ENCODE peak calls at places on chromosomes 2 and 18, in four cellular contexts. Z is amniotic stem cell, H is amniotic epithelial cell, J is breast epithelium. E is an unnamed sample.

GRCh38 chr2:241035818-241036396 is 37.5 kb downstream of the SNED1 start:
- DNase-seq in H (no peak), Z (no peak), J (no peak), E (no peak)

GRCh38 chr2:167212054-167212648 is 323.9 kb downstream of the XIRP2 start:
- DNase-seq in J (no peak), Z (peak), H (peak), E (peak)

GRCh38 chr18:57942090-57942489 is 101.9 kb upstream of the NEDD4L start:
- DNase-seq in J (no peak), Z (no peak), H (no peak), E (no peak)

GRCh38 chr2:9378433-9379371 is 44.6 kb downstream of the ITGB1BP1 start:
- DNase-seq in Z (peak), H (peak), J (no peak), E (no peak)

GRCh38 chr2:112147796-112148195 is 9.6 kb downstream of the FBLN7 start:
- DNase-seq in Z (no peak), H (no peak), J (no peak), E (no peak)

GRCh38 chr2:231611273-231612198 is 18.9 kb downstream of the TEX44 start:
- DNase-seq in J (no peak), H (peak), Z (peak), E (peak)

GRCh38 chr2:227388537-227389011 is 825 bp upstream of the SCYGR1 start:
- DNase-seq in H (peak), J (no peak), Z (peak), E (peak)

GRCh38 chr2:31049913-31050588 is 88.2 kb downstream of the GALNT14 start:
- DNase-seq in Z (no peak), H (no peak), J (no peak), E (no peak)

GRCh38 chr18:9835112-9835755 is 50.5 kb upstream of the TXNDC2 start:
- DNase-seq in J (no peak), H (no peak), Z (no peak), E (no peak)

GRCh38 chr2:74100254-74101216 is 47.2 kb downstream of the BOLA3 start:
- DNase-seq in H (no peak), Z (no peak), J (no peak), E (no peak)

GRCh38 chr2:189799531-189799930 is 15.3 kb downstream of the PMS1 start:
- DNase-seq in H (peak), Z (no peak), J (no peak), E (peak)

GRCh38 chr2:237434916-237435315 is 21.0 kb upstream of the COL6A3 start:
- DNase-seq in Z (no peak), H (peak), J (no peak), E (no peak)

GRCh38 chr2:119006441-119006840 is 64.4 kb downstream of the MARCO start:
- DNase-seq in Z (no peak), J (no peak), H (no peak), E (no peak)

GRCh38 chr2:188181884-188182283 is 109.8 kb upstream of the GULP1 start:
- DNase-seq in H (no peak), J (no peak), Z (no peak), E (no peak)

GRCh38 chr2:73716518-73717250 is 20.5 kb downstream of the TPRKB start:
- DNase-seq in H (peak), J (no peak), Z (no peak), E (no peak)

GRCh38 chr2:213251618-213252017 is 32.6 kb upstream of the SPAG16 start:
- DNase-seq in J (no peak), Z (peak), H (peak), E (peak)

GRCh38 chr2:119407430-119408220 is 24.0 kb upstream of the TMEM37 start:
- DNase-seq in J (no peak), H (peak), Z (peak), E (no peak)

GRCh38 chr2:54871457-54872103 is 148.1 kb downstream of the EML6 start:
- DNase-seq in H (no peak), J (no peak), Z (no peak), E (no peak)

GRCh38 chr2:28085183-28085582 is 194.7 kb downstream of the BABAM2 start:
- DNase-seq in H (peak), J (no peak), Z (no peak), E (no peak)

E was measured in HS-5.